ENCODE peak calls at places on chromosome 19, in ten cellular contexts. S, Y, Z, U, X, A, K, R, D and O are unnamed samples.

GRCh38 chr19:5691930-5692784 is 2.1 kb downstream of the RPL36 start:
- DNase-seq in Z (no peak), R (no peak), A (peak), D (no peak), X (no peak), S (no peak), U (no peak), Y (no peak), K (no peak), O (no peak)

GRCh38 chr19:15129856-15130580 is 22.8 kb downstream of the SYDE1 start:
- DNase-seq in X (no peak), U (no peak), A (peak), Y (no peak), R (no peak), Z (no peak), K (no peak), D (no peak), S (peak), O (no peak)

GRCh38 chr19:1076951-1077350 is 10.0 kb downstream of the ARHGAP45 start:
- DNase-seq in K (no peak), Z (peak), D (peak), R (no peak), A (no peak), U (no peak), X (peak), Y (no peak), S (peak), O (no peak)

GRCh38 chr19:6374179-6374709 is 1.5 kb downstream of the PSPN start:
- DNase-seq in D (no peak), S (no peak), X (no peak), U (no peak), Y (no peak), Z (no peak), R (no peak), A (peak), K (no peak), O (no peak)

GRCh38 chr19:40687525-40688016 is 2.9 kb downstream of the NUMBL start:
- DNase-seq in R (peak), S (no peak), X (peak), Y (no peak), U (no peak), D (peak), A (peak), K (peak), Z (no peak), O (no peak)

GRCh38 chr19:8569066-8569761 is 8.0 kb downstream of the MYO1F start:
- DNase-seq in D (no peak), Z (peak), X (peak), R (peak), K (no peak), S (peak), U (no peak), A (no peak), Y (peak), O (peak)

GRCh38 chr19:15962319-15962718 is 13.5 kb downstream of the OR10H4 start:
- DNase-seq in U (no peak), S (no peak), D (no peak), A (no peak), R (no peak), K (no peak), X (no peak), Y (no peak), Z (no peak), O (no peak)

GRCh38 chr19:8831373-8831772 is 731 bp downstream of the ZNF558 start:
- DNase-seq in X (no peak), D (no peak), R (no peak), Y (no peak), S (no peak), U (no peak), A (no peak), Z (no peak), K (no peak), O (no peak)

GRCh38 chr19:4620675-4621074 is 18.6 kb upstream of the TNFAIP8L1 start:
- DNase-seq in Y (no peak), A (no peak), S (no peak), U (no peak), R (no peak), K (no peak), D (no peak), X (no peak), Z (no peak), O (no peak)
- H3K4me3 ChIP-seq in Y (no peak), A (no peak), S (no peak), U (no peak), R (no peak), K (no peak), D (no peak), X (no peak), Z (no peak), O (no peak)

DNA sequence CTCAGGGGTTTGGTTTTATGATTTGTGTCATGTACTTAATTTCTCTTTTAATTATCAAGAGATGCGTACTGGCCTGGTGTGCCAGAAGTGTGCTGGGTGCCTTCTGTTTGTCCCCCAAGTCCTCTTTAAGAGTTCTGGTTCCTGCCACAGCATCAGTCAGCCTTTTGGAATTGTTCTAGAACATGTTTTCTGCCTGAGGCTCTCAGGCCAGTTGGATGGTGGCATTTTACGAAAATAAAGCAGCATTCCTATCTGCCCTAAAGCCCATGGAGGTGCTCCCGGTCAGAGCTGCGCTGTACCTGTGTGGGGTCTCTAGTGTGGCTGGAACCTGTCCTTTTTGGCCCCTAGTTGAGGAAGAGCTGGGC is 54.1 kb downstream of the TSSK6 start:
- DNase-seq in A (no peak), X (no peak), U (no peak), K (no peak), D (no peak), S (no peak), Y (no peak), R (no peak), Z (no peak), O (no peak)
- H3K4me3 ChIP-seq in A (no peak), X (peak), U (no peak), K (peak), D (peak), S (peak), Y (no peak), R (no peak), Z (peak), O (no peak)

GRCh38 chr19:47437500-47437899 is 18.2 kb upstream of the MEIS3 start:
- DNase-seq in Y (no peak), X (no peak), U (no peak), K (no peak), Z (no peak), S (no peak), R (no peak), A (no peak), D (no peak), O (no peak)

GRCh38 chr19:47434088-47434487 is 14.8 kb upstream of the MEIS3 start:
- DNase-seq in S (no peak), X (no peak), D (peak), K (no peak), Z (no peak), Y (no peak), U (no peak), A (no peak), R (no peak), O (no peak)

GRCh38 chr19:47436712-47437401 is 17.5 kb upstream of the MEIS3 start:
- DNase-seq in S (peak), Z (peak), R (peak), D (peak), A (peak), X (peak), Y (no peak), U (peak), K (no peak), O (no peak)

GRCh38 chr19:47435196-47435595 is 15.9 kb upstream of the MEIS3 start:
- DNase-seq in A (no peak), X (no peak), S (no peak), Y (no peak), D (no peak), U (no peak), Z (peak), K (no peak), R (no peak), O (no peak)

DNA sequence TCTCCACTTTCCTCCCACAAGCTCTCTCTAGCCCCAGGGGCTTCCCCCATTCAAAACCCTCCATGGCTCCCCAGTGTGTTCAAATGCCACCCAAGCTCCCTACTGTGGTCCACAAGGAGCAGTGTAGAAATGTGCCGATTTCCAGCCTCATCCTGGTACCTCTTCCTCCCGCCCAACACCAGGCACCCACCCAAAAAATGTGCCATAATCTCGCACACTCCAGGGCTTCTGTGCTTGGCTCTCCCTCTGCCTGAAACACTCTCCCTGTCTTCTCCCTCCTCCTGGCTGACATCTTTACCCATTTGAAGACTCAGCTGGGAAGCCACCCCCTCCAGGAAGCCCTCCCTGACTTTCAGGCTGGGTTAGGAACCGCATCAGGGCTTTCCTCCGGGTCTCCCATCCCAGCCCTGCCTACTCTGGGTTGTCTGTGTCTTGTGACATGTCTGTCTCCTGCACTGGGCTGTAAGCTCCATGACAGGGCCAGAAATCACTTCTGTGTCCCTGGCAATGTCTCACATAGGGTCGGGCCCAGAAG is 16.6 kb upstream of the MEIS3 start:
- DNase-seq in D (no peak), U (no peak), Y (no peak), R (no peak), X (no peak), A (no peak), Z (no peak), K (no peak), S (no peak), O (no peak)
- H3K4me3 ChIP-seq in D (no peak), U (no peak), Y (no peak), R (no peak), X (no peak), A (no peak), Z (no peak), K (no peak), S (no peak), O (no peak)

GRCh38 chr19:49165865-49166301 is 8.3 kb downstream of the TRPM4 start:
- DNase-seq in K (no peak), R (no peak), D (peak), A (no peak), U (no peak), Y (no peak), X (no peak), S (no peak), Z (no peak), O (no peak)
- H3K4me3 ChIP-seq in K (peak), R (no peak), D (peak), A (no peak), U (no peak), Y (no peak), X (no peak), S (no peak), Z (no peak), O (no peak)

GRCh38 chr19:13034636-13035035 is 39.4 kb downstream of the NFIX start:
- DNase-seq in R (no peak), U (no peak), S (no peak), X (no peak), Y (no peak), Z (no peak), K (no peak), D (no peak), A (no peak), O (no peak)
- H3K4me3 ChIP-seq in R (no peak), U (no peak), S (no peak), X (no peak), Y (no peak), Z (no peak), K (no peak), D (no peak), A (no peak), O (no peak)

GRCh38 chr19:10395436-10395835 is 7.9 kb downstream of the CDC37 start:
- DNase-seq in K (no peak), Y (no peak), X (no peak), S (no peak), Z (no peak), A (no peak), D (no peak), R (no peak), U (no peak), O (no peak)
- H3K4me3 ChIP-seq in K (no peak), Y (no peak), X (no peak), S (no peak), Z (no peak), A (no peak), D (no peak), R (no peak), U (no peak), O (no peak)

GRCh38 chr19:27975419-27976005 is 1237.4 kb downstream of the UQCRFS1 start:
- DNase-seq in S (no peak), K (no peak), U (no peak), Y (no peak), R (no peak), D (no peak), X (no peak), A (no peak), Z (no peak), O (no peak)
- H3K4me3 ChIP-seq in S (no peak), K (no peak), U (no peak), Y (no peak), R (no peak), D (no peak), X (no peak), A (no peak), Z (no peak), O (no peak)

GRCh38 chr19:48271531-48272151 is 1.8 kb downstream of the ZNF114 start:
- DNase-seq in S (peak), Y (no peak), R (peak), U (peak), X (no peak), Z (no peak), D (no peak), A (no peak), K (no peak), O (no peak)
- H3K4me3 ChIP-seq in S (peak), Y (peak), R (peak), U (peak), X (peak), Z (no peak), D (peak), A (peak), K (peak), O (peak)

DNA sequence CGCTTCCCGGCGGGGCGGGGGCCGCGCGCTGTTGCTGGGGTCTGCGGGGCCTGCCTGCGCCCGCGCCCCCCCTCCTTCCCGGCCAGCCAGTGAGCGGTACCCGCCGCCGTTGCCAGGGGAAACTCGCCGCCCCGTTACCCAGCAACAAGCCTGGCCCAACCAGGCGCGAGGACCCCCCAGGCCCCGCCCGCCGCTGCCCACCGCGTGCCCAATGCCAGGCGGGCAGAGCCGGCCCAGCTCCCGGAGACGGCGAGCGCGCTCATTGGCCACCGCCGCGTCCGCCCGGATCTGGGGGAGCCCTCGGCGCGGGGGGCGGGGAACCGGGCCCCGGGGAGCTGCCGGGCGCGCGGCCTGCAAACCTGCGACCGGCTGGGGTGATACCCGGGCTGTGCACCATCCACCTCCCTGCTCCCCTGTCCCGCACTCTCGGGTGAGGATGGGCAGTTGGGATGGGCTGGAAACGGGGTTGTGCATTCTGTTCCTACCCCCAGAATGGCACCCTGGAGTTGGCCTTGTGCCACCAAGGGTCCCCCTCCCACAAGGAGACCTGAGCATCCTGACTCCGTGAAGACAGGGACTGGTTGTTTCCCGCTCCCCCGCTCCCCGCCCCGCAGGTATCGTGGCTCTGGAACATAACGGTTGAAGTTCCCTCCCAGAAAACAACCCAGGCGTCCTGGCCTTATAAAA is 8.8 kb upstream of the BBC3 start:
- DNase-seq in K (no peak), U (peak), Z (peak), Y (no peak), D (peak), X (peak), A (peak), S (peak), R (peak), O (no peak)
- H3K4me3 ChIP-seq in K (peak), U (no peak), Z (no peak), Y (peak), D (peak), X (peak), A (peak), S (peak), R (peak), O (peak)